ENCODE peak calls at places on chromosomes 11 and 22, in ten cellular contexts. V is cardiac muscle cell, T is HAP-1, Z is tibial artery, D is psoas muscle, E is stomach, I is aorta, H is breast epithelium, A is right lobe of liver, Q is adrenal gland. X is an unnamed sample.
A peak's percentile ranks its signal among the peaks of the same experiment; 100 is the strongest.

GRCh38 chr11:59615132-59615636 is 390 bp downstream of the OSBP start:
- DNase-seq in V (no peak), T (no peak), Z (peak; percentile 30), D (peak; percentile 76), E (peak; percentile 72), I (peak; percentile 56), H (peak; percentile 62), A (peak; percentile 76), Q (peak; percentile 52), X (peak; percentile 72)

GRCh38 chr11:118923721-118924587 is 1.8 kb downstream of the BCL9L start:
- DNase-seq in V (no peak), T (no peak), Z (peak; percentile 20), D (no peak), E (no peak), I (no peak), H (no peak), A (no peak), Q (no peak), X (no peak)

GRCh38 chr11:117180020-117180419 is 1.5 kb downstream of the SIDT2 start:
- DNase-seq in V (no peak), T (peak; percentile 28), Z (no peak), D (no peak), E (peak; percentile 24), I (no peak), H (no peak), A (no peak), Q (peak; percentile 15), X (no peak)

GRCh38 chr11:12909866-12910265 is 99.2 kb upstream of the RASSF10 start:
- DNase-seq in V (no peak), T (no peak), Z (no peak), D (no peak), E (no peak), I (no peak), H (no peak), A (no peak), Q (no peak), X (no peak)

GRCh38 chr22:19875061-19875530 is 20.4 kb upstream of the GNB1L start:
- DNase-seq in V (no peak), T (no peak), Z (no peak), D (peak; percentile 39), E (no peak), I (peak; percentile 42), H (peak; percentile 45), A (no peak), Q (no peak), X (no peak)

GRCh38 chr22:20011123-20011992 is 5.3 kb downstream of the ARVCF start:
- DNase-seq in V (no peak), T (no peak), Z (no peak), D (peak; percentile 33), E (no peak), I (peak; percentile 30), H (no peak), A (no peak), Q (no peak), X (no peak)

GRCh38 chr11:111571829-111572501 is 30.3 kb upstream of the SIK2 start:
- DNase-seq in V (no peak), T (no peak), Z (no peak), D (no peak), E (no peak), I (no peak), H (no peak), A (no peak), Q (no peak), X (no peak)

GRCh38 chr22:20520093-20520511 is 12.7 kb downstream of the MED15 start:
- DNase-seq in V (no peak), T (no peak), Z (no peak), D (no peak), E (no peak), I (no peak), H (no peak), A (no peak), Q (peak; percentile 80), X (no peak)

GRCh38 chr11:118443590-118444218 is 7.4 kb downstream of the KMT2A start:
- DNase-seq in V (no peak), T (no peak), Z (no peak), D (no peak), E (no peak), I (no peak), H (no peak), A (no peak), Q (no peak), X (no peak)

GRCh38 chr11:46649180-46649738 is 31.9 kb downstream of the ATG13 start:
- DNase-seq in V (no peak), T (no peak), Z (peak; percentile 87), D (no peak), E (no peak), I (no peak), H (no peak), A (peak; percentile 74), Q (peak; percentile 78), X (peak; percentile 33)

DNA sequence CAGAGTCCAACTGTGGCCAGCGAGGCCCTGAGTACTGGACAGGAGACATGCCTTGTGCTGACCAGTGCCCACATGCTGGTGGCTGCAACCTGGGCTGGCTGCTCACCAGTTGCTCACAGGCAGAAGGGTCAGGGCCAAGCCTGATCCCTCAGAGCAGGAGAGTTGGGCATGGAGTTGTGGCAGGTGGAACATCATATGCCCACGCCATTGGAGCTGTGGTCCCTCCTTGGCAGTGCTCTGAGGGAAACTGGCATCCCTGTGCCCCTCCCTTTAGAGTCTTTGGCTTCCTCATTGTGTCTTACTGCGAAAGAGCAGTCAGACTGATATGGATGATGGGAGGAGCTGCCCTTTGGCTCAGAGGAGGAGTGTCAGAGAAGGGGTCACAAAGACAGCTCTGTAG is 3.2 kb upstream of the MYEOV start:
- DNase-seq in V (no peak), T (no peak), Z (no peak), D (peak; percentile 32), E (no peak), I (peak; percentile 22), H (no peak), A (no peak), Q (no peak), X (no peak)
- H3K4me1 ChIP-seq in V (peaks cover 20% of the 10 kb centered on the region), T (no peaks in the 10 kb centered on the region), Z (no peaks in the 10 kb centered on the region), D (no peaks in the 10 kb centered on the region), E (peaks cover 7% of the 10 kb centered on the region), I (no peaks in the 10 kb centered on the region), H (no peaks in the 10 kb centered on the region), A (no peaks in the 10 kb centered on the region), Q (no peaks in the 10 kb centered on the region), X (peaks cover 32% of the 10 kb centered on the region)

DNA sequence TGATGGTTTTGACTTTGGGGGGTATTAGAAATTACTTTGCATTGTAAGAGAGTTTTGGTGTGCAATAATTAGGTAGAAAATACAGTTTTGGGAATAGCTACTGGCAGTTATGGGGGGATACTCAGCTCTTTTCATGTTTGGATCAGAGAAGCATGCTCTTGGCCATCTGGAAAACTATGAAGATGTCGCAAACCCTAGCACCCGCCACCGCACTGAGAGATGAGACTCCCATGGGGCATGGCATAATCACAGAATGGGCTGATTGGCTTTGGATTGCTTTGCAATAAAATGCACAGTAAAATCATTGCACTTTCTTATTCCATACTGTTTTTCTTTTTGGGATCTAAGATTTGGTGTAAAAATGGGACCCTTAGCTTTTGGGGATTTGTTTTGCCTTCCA is 43.5 kb upstream of the SLC5A12 start:
- DNase-seq in V (no peak), T (no peak), Z (no peak), D (no peak), E (no peak), I (no peak), H (no peak), A (peak; percentile 46), Q (no peak), X (no peak)
- H3K4me1 ChIP-seq in V (no peaks in the 10 kb centered on the region), T (no peaks in the 10 kb centered on the region), Z (no peaks in the 10 kb centered on the region), D (no peaks in the 10 kb centered on the region), E (no peaks in the 10 kb centered on the region), I (no peaks in the 10 kb centered on the region), H (no peaks in the 10 kb centered on the region), A (peaks cover 12% of the 10 kb centered on the region), Q (no peaks in the 10 kb centered on the region), X (no peaks in the 10 kb centered on the region)

GRCh38 chr11:10005955-10006525 is 288.0 kb downstream of the SBF2 start:
- DNase-seq in V (no peak), T (no peak), Z (no peak), D (no peak), E (no peak), I (no peak), H (no peak), A (no peak), Q (no peak), X (no peak)

GRCh38 chr11:10004526-10005113 is 289.4 kb downstream of the SBF2 start:
- DNase-seq in V (no peak), T (peak; percentile 42), Z (no peak), D (no peak), E (no peak), I (no peak), H (no peak), A (no peak), Q (no peak), X (no peak)

DNA sequence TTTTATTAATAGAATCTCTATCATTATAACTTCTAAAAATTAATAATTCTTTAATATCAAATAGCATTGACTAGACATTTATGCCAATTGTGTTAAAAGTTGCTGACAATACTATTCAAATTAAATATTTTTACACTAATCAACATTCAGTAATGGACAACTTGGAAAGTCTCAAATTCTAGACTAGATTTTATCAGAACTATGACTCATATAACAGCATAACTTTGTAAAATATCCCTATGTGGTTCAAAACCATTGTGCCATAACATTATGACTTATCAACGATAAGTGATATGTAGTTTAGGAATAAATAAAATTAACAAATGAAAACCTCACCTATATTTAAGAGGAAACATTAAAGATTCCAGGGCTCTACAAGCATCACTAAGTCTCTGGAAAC is 291.8 kb downstream of the SBF2 start:
- DNase-seq in V (no peak), T (no peak), Z (no peak), D (no peak), E (no peak), I (no peak), H (no peak), A (no peak), Q (no peak), X (no peak)
- H3K4me1 ChIP-seq in V (no peaks in the 10 kb centered on the region), T (peaks cover 3% of the 10 kb centered on the region), Z (no peaks in the 10 kb centered on the region), D (no peaks in the 10 kb centered on the region), E (no peaks in the 10 kb centered on the region), I (no peaks in the 10 kb centered on the region), H (no peaks in the 10 kb centered on the region), A (no peaks in the 10 kb centered on the region), Q (no peaks in the 10 kb centered on the region), X (no peaks in the 10 kb centered on the region)

GRCh38 chr11:34132261-34132965 is 27.0 kb downstream of the NAT10 start:
- DNase-seq in V (peak; percentile 24), T (no peak), Z (no peak), D (no peak), E (no peak), I (no peak), H (no peak), A (no peak), Q (no peak), X (no peak)

GRCh38 chr11:34134765-34135164 is 29.3 kb downstream of the NAT10 start:
- DNase-seq in V (peak; percentile 30), T (no peak), Z (no peak), D (no peak), E (no peak), I (no peak), H (no peak), A (no peak), Q (no peak), X (no peak)

GRCh38 chr11:34126959-34127848 is 21.8 kb downstream of the NAT10 start:
- DNase-seq in V (no peak), T (no peak), Z (no peak), D (no peak), E (no peak), I (no peak), H (no peak), A (no peak), Q (no peak), X (no peak)

GRCh38 chr11:34124885-34125668 is 19.6 kb downstream of the NAT10 start:
- DNase-seq in V (no peak), T (no peak), Z (no peak), D (no peak), E (no peak), I (no peak), H (no peak), A (no peak), Q (no peak), X (no peak)

GRCh38 chr11:34128824-34129223 is 23.4 kb downstream of the NAT10 start:
- DNase-seq in V (no peak), T (no peak), Z (no peak), D (no peak), E (no peak), I (no peak), H (no peak), A (no peak), Q (no peak), X (no peak)
- H3K4me1 ChIP-seq in V (peaks cover 26% of the 10 kb centered on the region), T (no peaks in the 10 kb centered on the region), Z (no peaks in the 10 kb centered on the region), D (no peaks in the 10 kb centered on the region), E (no peaks in the 10 kb centered on the region), I (no peaks in the 10 kb centered on the region), H (no peaks in the 10 kb centered on the region), A (no peaks in the 10 kb centered on the region), Q (no peaks in the 10 kb centered on the region), X (no peaks in the 10 kb centered on the region)